ENCODE peak calls at places on chromosomes 7 and 10, in five cellular contexts. O is neural progenitor cell, U is PC-9, C is breast epithelium, N is type B pancreatic cell. H is an unnamed sample.

GRCh38 chr7:7177044-7177517 is 5.3 kb upstream of the C1GALT1 start:
- DNase-seq in O (peak), U (peak), C (no peak), N (no peak), H (no peak)

GRCh38 chr7:158110661-158111555 is 476.7 kb downstream of the PTPRN2 start:
- DNase-seq in O (peak), U (no peak), C (no peak), N (peak), H (no peak)

GRCh38 chr10:101214446-101215396 is 14.5 kb downstream of the LBX1 start:
- DNase-seq in O (peak), U (peak), C (no peak), N (no peak), H (peak)

GRCh38 chr10:22666287-22667092 is 47.9 kb downstream of the PIP4K2A start:
- DNase-seq in O (no peak), U (no peak), C (no peak), N (no peak), H (no peak)

GRCh38 chr7:81299272-81299671 is 380.4 kb upstream of the SEMA3C start:
- DNase-seq in O (no peak), U (peak), C (no peak), N (no peak), H (no peak)

GRCh38 chr7:91348686-91349085 is 84.5 kb downstream of the FZD1 start:
- DNase-seq in O (no peak), U (no peak), C (no peak), N (no peak), H (no peak)

GRCh38 chr7:70376561-70377031 is 755.3 kb upstream of the GALNT17 start:
- DNase-seq in O (peak), U (no peak), C (no peak), N (no peak), H (no peak)

GRCh38 chr7:35875292-35875691 is 74.4 kb downstream of the SEPTIN7 start:
- DNase-seq in O (no peak), U (no peak), C (no peak), N (no peak), H (no peak)

GRCh38 chr10:27792191-27792590 is 46.6 kb upstream of the MKX start:
- DNase-seq in O (no peak), U (no peak), C (no peak), N (no peak), H (no peak)

GRCh38 chr10:133124357-133125211 is 35.4 kb upstream of the KNDC1 start:
- DNase-seq in O (peak), U (no peak), C (no peak), N (no peak), H (peak)

GRCh38 chr10:8035641-8036520 is 18.6 kb upstream of the GATA3 start:
- DNase-seq in O (peak), U (no peak), C (no peak), N (no peak), H (no peak)

GRCh38 chr10:110648743-110649651 is 4.9 kb downstream of the RBM20 start:
- DNase-seq in O (no peak), U (no peak), C (no peak), N (no peak), H (no peak)

GRCh38 chr7:133602291-133602690 is 349.4 kb downstream of the EXOC4 start:
- DNase-seq in O (no peak), U (no peak), C (no peak), N (no peak), H (no peak)

GRCh38 chr7:50531401-50531906 is 33.8 kb downstream of the DDC start:
- DNase-seq in O (peak), U (peak), C (no peak), N (no peak), H (no peak)

GRCh38 chr7:44401692-44402091 is 76.3 kb upstream of the CAMK2B start:
- DNase-seq in O (no peak), U (no peak), C (no peak), N (peak), H (no peak)

GRCh38 chr10:79487296-79488194 is 24.8 kb upstream of the EIF5AL1 start:
- DNase-seq in O (peak), U (peak), C (peak), N (no peak), H (no peak)

GRCh38 chr10:80260295-80261243 is 28.9 kb downstream of the MAT1A start:
- DNase-seq in O (peak), U (peak), C (no peak), N (no peak), H (no peak)

GRCh38 chr7:32905175-32905662 is 13.7 kb upstream of the KBTBD2 start:
- DNase-seq in O (peak), U (peak), C (no peak), N (no peak), H (no peak)

GRCh38 chr10:814536-815302 is 116.8 kb downstream of the LARP4B start:
- DNase-seq in O (no peak), U (no peak), C (no peak), N (no peak), H (no peak)

GRCh38 chr10:31401287-31401686 is 82.3 kb downstream of the ZEB1 start:
- DNase-seq in O (no peak), U (peak), C (no peak), N (no peak), H (no peak)

GRCh38 chr10:5234106-5234877 is 37.7 kb downstream of the AKR1C4 start:
- DNase-seq in O (no peak), U (peak), C (no peak), N (no peak), H (no peak)

GRCh38 chr7:131610007-131610406 is 53.6 kb upstream of the PODXL start:
- DNase-seq in O (no peak), U (no peak), C (no peak), N (no peak), H (no peak)

GRCh38 chr7:3579638-3580219 is 278.7 kb downstream of the SDK1 start:
- DNase-seq in O (no peak), U (no peak), C (no peak), N (no peak), H (no peak)

GRCh38 chr7:7408001-7408770 is 127.5 kb downstream of the COL28A1 start:
- DNase-seq in O (no peak), U (peak), C (no peak), N (no peak), H (no peak)

GRCh38 chr7:32479574-32480200 is 10.5 kb downstream of the LSM5 start:
- DNase-seq in O (peak), U (no peak), C (no peak), N (no peak), H (no peak)

GRCh38 chr10:109282510-109282909 is 640.8 kb downstream of the XPNPEP1 start:
- DNase-seq in O (no peak), U (no peak), C (no peak), N (no peak), H (no peak)

GRCh38 chr7:156219307-156220077 is 407.2 kb upstream of the SHH start:
- DNase-seq in O (no peak), U (no peak), C (no peak), N (peak), H (no peak)

DNA sequence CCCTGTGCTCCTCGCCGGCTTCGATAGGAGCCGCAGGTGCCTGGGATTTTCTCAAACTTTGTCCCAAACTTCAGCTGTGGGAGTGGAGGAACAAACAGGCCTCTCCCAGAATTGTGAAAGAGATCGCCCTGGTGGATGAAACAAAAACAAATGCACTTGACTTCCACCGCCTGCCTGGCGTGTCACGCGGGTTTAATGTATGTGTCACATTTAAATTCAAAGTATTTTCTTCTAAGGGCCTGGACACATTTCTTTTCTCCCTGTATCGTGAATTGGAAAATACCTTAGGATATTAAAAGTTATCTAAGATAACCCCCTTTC is 694 bp upstream of the WASL start:
- DNase-seq in O (no peak), U (no peak), C (peak), N (no peak), H (no peak)
- TF ChIP-seq CTCF in O (no peak), U (peak), C (no peak), N (peak), H (no peak)

GRCh38 chr7:80210400-80210799 is 75.8 kb downstream of the GNAI1 start:
- DNase-seq in O (no peak), U (no peak), C (no peak), N (no peak), H (no peak)

GRCh38 chr7:80207501-80207900 is 72.9 kb downstream of the GNAI1 start:
- DNase-seq in O (no peak), U (no peak), C (no peak), N (no peak), H (no peak)

GRCh38 chr7:80204919-80205318 is 70.3 kb downstream of the GNAI1 start:
- DNase-seq in O (no peak), U (no peak), C (no peak), N (no peak), H (no peak)

DNA sequence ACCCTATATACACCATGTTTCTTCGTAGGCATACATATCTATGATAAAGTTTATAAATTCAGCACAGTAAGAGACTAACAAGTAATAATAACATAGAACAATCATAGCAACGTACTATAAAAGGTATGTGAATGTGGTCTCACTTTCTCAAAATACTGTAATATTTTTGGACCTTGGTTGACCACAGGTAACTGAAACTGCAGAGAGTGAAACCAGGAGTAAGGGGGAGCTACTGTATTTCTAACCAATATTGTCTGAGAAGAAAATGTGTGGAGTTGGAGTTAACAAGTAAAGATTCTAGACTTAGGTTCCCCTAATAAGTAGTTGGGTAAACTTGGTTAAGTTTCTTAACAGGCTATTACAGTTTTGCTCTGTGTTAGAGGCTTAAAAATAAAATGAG is 72.1 kb downstream of the GNAI1 start:
- DNase-seq in O (no peak), U (no peak), C (no peak), N (no peak), H (no peak)
- TF ChIP-seq CTCF in O (no peak), U (no peak), C (no peak), N (no peak), H (no peak)

GRCh38 chr10:106185991-106186390 is 978.5 kb downstream of the SORCS1 start:
- DNase-seq in O (no peak), U (no peak), C (no peak), N (no peak), H (no peak)

DNA sequence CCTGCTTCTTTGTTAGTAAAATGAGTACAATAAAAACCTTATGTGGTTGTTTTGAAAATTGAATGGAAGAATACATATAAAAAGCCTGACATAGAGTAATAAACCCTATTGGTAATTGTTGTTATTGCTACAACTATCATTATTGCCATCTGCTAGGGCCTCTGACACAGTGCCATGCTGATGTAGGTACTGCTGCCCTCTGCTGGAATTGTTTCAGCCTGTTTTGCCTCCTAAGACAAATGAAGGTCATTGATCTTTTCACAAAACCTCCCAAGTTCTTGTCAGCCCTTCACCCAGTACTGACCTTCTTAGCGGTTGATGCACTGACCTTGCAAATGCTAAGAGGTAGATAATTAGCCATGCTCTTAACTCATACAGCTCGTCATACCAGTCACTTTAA is 975.3 kb downstream of the SORCS1 start:
- DNase-seq in O (peak), U (peak), C (no peak), N (no peak), H (no peak)
- TF ChIP-seq CTCF in O (peak), U (peak), C (no peak), N (peak), H (no peak)

GRCh38 chr7:1537631-1538412 is 7.3 kb downstream of the MAFK start:
- DNase-seq in O (peak), U (peak), C (peak), N (peak), H (peak)
- TF ChIP-seq CTCF in O (no peak), U (no peak), C (no peak), N (no peak), H (no peak)

DNA sequence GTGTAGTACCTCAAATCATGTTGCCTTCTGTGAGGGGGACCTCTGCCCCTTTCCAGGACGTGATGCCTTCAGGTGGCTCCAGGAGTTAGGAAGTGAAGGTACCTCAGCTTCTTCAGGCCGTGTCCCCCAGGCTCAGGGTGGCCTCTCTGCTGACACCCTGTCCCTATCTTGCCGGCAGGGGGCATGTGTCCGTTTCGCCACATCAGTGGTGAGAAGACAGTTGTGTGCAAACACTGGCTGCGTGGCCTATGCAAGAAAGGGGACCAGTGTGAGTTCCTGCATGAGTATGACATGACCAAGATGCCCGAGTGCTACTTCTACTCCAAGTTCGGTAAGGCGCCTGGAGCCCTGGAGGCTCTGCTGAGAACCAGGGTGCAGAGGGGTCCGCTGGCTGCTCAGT is 9.2 kb downstream of the CPSF4 start:
- DNase-seq in O (no peak), U (no peak), C (no peak), N (no peak), H (no peak)
- TF ChIP-seq CTCF in O (peak), U (peak), C (no peak), N (peak), H (no peak)

GRCh38 chr10:112269266-112269665 is 13.9 kb upstream of the TECTB start:
- DNase-seq in O (no peak), U (no peak), C (no peak), N (no peak), H (no peak)
- TF ChIP-seq CTCF in O (no peak), U (no peak), C (no peak), N (no peak), H (no peak)

DNA sequence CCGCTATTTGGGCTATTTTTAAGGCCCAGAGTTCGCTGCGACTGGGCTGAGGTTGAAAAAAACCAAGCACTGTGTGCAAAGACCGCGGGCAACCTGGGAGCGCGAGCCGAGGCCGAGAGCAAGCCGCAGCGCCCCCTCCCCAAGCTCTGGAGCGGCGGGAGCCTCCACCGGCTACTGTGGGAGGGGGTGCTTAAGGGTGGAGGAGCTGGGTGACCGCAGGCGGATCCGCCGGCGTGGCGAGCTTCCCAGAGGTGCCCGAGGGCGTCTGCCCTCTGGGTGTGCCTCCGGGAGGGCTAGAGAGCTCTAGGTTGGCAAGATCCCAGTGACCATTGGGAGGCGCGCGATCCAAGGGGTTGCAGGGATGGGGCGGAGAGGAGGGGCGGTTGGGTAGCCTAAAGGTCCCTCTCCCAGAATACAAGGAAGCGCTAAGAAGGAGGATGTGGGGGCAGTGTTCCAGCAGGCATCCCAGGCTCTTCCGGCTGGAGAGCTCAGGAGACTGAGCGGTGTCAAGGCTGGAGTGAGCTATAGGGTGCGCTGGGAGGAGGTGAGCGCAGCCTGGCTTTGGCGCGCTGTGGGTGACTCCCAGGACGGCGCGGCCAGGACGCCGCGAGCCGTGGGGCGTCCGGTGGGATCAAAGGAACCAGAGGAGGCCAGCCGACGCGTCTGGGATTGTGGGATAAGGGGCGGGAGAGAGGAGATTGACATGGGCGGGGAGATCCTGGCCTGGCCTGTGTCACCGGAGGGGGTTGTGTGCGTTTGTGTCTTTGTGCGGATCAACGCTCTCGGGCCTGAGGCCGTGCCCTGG is 8.0 kb downstream of the DLX5 start:
- DNase-seq in O (peak), U (no peak), C (no peak), N (no peak), H (no peak)
- TF ChIP-seq CTCF in O (peak), U (no peak), C (no peak), N (peak), H (no peak)

H was measured in omental fat pad.